ENCODE peak calls at places on chromosomes 4 and X, in four cellular contexts. One of them, this sample, is unnamed.

GRCh38 chrX:17788439-17788838 is 51.1 kb downstream of the SCML1 start:
- DNase-seq in HCT116: peak; percentile 10
- DNase-seq in upper lobe of left lung: no peak
- DNase-seq in HepG2: peak; percentile 5
- DNase-seq in this sample: peak; percentile 54

GRCh38 chr4:60805500-60806313 is 394.4 kb upstream of the ADGRL3 start:
- DNase-seq in HCT116: no peak
- DNase-seq in upper lobe of left lung: no peak
- DNase-seq in HepG2: peak; percentile 32
- DNase-seq in this sample: no peak

GRCh38 chr4:1567519-1567807 is 116.7 kb downstream of the FAM53A start:
- DNase-seq in HCT116: no peak
- DNase-seq in upper lobe of left lung: no peak
- DNase-seq in HepG2: no peak
- DNase-seq in this sample: no peak

GRCh38 chr4:53189011-53189410 is 176.8 kb downstream of the SCFD2 start:
- DNase-seq in HCT116: no peak
- DNase-seq in upper lobe of left lung: no peak
- DNase-seq in HepG2: no peak
- DNase-seq in this sample: no peak

GRCh38 chrX:99397879-99398278 is 1012.2 kb downstream of the PCDH19 start:
- DNase-seq in HCT116: no peak
- DNase-seq in upper lobe of left lung: no peak
- DNase-seq in HepG2: no peak
- DNase-seq in this sample: no peak

GRCh38 chr4:149145803-149146202 is 669.8 kb downstream of the IQCM start:
- DNase-seq in HCT116: no peak
- DNase-seq in upper lobe of left lung: no peak
- DNase-seq in HepG2: no peak
- DNase-seq in this sample: no peak

GRCh38 chr4:106585920-106586349 is 217.4 kb upstream of the GIMD1 start:
- DNase-seq in HCT116: no peak
- DNase-seq in upper lobe of left lung: no peak
- DNase-seq in HepG2: no peak
- DNase-seq in this sample: no peak

GRCh38 chr4:88857588-88857987 is 160.0 kb upstream of the NAP1L5 start:
- DNase-seq in HCT116: no peak
- DNase-seq in upper lobe of left lung: no peak
- DNase-seq in HepG2: no peak
- DNase-seq in this sample: no peak

GRCh38 chr4:142088906-142089305 is 452.5 kb downstream of the IL15 start:
- DNase-seq in HCT116: no peak
- DNase-seq in upper lobe of left lung: no peak
- DNase-seq in HepG2: no peak
- DNase-seq in this sample: no peak

GRCh38 chr4:95289028-95289634 is 259.6 kb downstream of the UNC5C start:
- DNase-seq in HCT116: no peak
- DNase-seq in upper lobe of left lung: no peak
- DNase-seq in HepG2: no peak
- DNase-seq in this sample: no peak

GRCh38 chrX:15790766-15791380 is 589 bp downstream of the ZRSR2 start:
- DNase-seq in HCT116: no peak
- DNase-seq in upper lobe of left lung: no peak
- DNase-seq in HepG2: no peak
- DNase-seq in this sample: no peak

GRCh38 chrX:57406149-57406548 is 119.6 kb downstream of the FAAH2 start:
- DNase-seq in HCT116: no peak
- DNase-seq in upper lobe of left lung: no peak
- DNase-seq in HepG2: no peak
- DNase-seq in this sample: no peak

GRCh38 chr4:123813901-123814300 is 417.3 kb downstream of the SPRY1 start:
- DNase-seq in HCT116: no peak
- DNase-seq in upper lobe of left lung: no peak
- DNase-seq in HepG2: no peak
- DNase-seq in this sample: no peak

GRCh38 chr4:7424553-7425111 is 10.1 kb downstream of the PSAPL1 start:
- DNase-seq in HCT116: no peak
- DNase-seq in upper lobe of left lung: no peak
- DNase-seq in HepG2: no peak
- DNase-seq in this sample: peak; percentile 44

GRCh38 chrX:109992203-109992602 is 10.7 kb upstream of the TMEM164 start:
- DNase-seq in HCT116: no peak
- DNase-seq in upper lobe of left lung: no peak
- DNase-seq in HepG2: no peak
- DNase-seq in this sample: no peak

GRCh38 chr4:76804060-76804459 is 93.9 kb downstream of the SOWAHB start:
- DNase-seq in HCT116: no peak
- DNase-seq in upper lobe of left lung: no peak
- DNase-seq in HepG2: no peak
- DNase-seq in this sample: no peak

GRCh38 chrX:153336128-153336894 is 2.4 kb downstream of the ZNF275 start:
- DNase-seq in HCT116: no peak
- DNase-seq in upper lobe of left lung: no peak
- DNase-seq in HepG2: no peak
- DNase-seq in this sample: no peak

GRCh38 chr4:83516042-83516772 is 19.7 kb upstream of the GPAT3 start:
- DNase-seq in HCT116: no peak
- DNase-seq in upper lobe of left lung: no peak
- DNase-seq in HepG2: no peak
- DNase-seq in this sample: no peak

GRCh38 chrX:87663421-87663820 is 145.8 kb downstream of the KLHL4 start:
- DNase-seq in HCT116: no peak
- DNase-seq in upper lobe of left lung: no peak
- DNase-seq in HepG2: no peak
- DNase-seq in this sample: no peak

GRCh38 chrX:56798866-56799864 is 70.1 kb downstream of the NBDY start:
- DNase-seq in HCT116: no peak
- DNase-seq in upper lobe of left lung: no peak
- DNase-seq in HepG2: peak; percentile 10
- DNase-seq in this sample: no peak

GRCh38 chrX:29419774-29420553 is 795.4 kb upstream of the MAGEB2 start:
- DNase-seq in HCT116: peak; percentile 21
- DNase-seq in upper lobe of left lung: no peak
- DNase-seq in HepG2: no peak
- DNase-seq in this sample: no peak

GRCh38 chr4:13541720-13542576 is 2.4 kb downstream of the NKX3-2 start:
- DNase-seq in HCT116: no peak
- DNase-seq in upper lobe of left lung: peak; percentile 85
- DNase-seq in HepG2: no peak
- DNase-seq in this sample: no peak

GRCh38 chr4:119314356-119314755 is 7.6 kb downstream of the FABP2 start:
- DNase-seq in HCT116: no peak
- DNase-seq in upper lobe of left lung: no peak
- DNase-seq in HepG2: peak; percentile 41
- DNase-seq in this sample: no peak

GRCh38 chr4:142126890-142127497 is 490.6 kb downstream of the IL15 start:
- DNase-seq in HCT116: peak; percentile 66
- DNase-seq in upper lobe of left lung: no peak
- DNase-seq in HepG2: peak; percentile 31
- DNase-seq in this sample: peak; percentile 32

GRCh38 chr4:67680568-67681222 is 20.3 kb downstream of the UBA6 start:
- DNase-seq in HCT116: no peak
- DNase-seq in upper lobe of left lung: no peak
- DNase-seq in HepG2: peak; percentile 23
- DNase-seq in this sample: no peak

GRCh38 chrX:1477801-1478458 is 25.2 kb upstream of the ASMTL start:
- DNase-seq in HCT116: no peak
- DNase-seq in upper lobe of left lung: no peak
- DNase-seq in HepG2: no peak
- DNase-seq in this sample: no peak

GRCh38 chr4:152709675-152710438 is 30.1 kb upstream of the TMEM154 start:
- DNase-seq in HCT116: no peak
- DNase-seq in upper lobe of left lung: no peak
- DNase-seq in HepG2: no peak
- DNase-seq in this sample: no peak

GRCh38 chr4:82797048-82797590 is 1.5 kb downstream of the SCD5 start:
- DNase-seq in HCT116: no peak
- DNase-seq in upper lobe of left lung: no peak
- DNase-seq in HepG2: no peak
- DNase-seq in this sample: no peak

GRCh38 chrX:47447607-47448006 is 35.4 kb downstream of the ZNF41 start:
- DNase-seq in HCT116: no peak
- DNase-seq in upper lobe of left lung: no peak
- DNase-seq in HepG2: no peak
- DNase-seq in this sample: no peak

GRCh38 chrX:65536291-65536690 is 1.7 kb upstream of the LAS1L start:
- DNase-seq in HCT116: no peak
- DNase-seq in upper lobe of left lung: no peak
- DNase-seq in HepG2: no peak
- DNase-seq in this sample: no peak

GRCh38 chrX:65532016-65532415 is 2.6 kb downstream of the LAS1L start:
- DNase-seq in HCT116: no peak
- DNase-seq in upper lobe of left lung: no peak
- DNase-seq in HepG2: no peak
- DNase-seq in this sample: no peak

GRCh38 chrX:65537229-65537628 is 2.6 kb upstream of the LAS1L start:
- DNase-seq in HCT116: no peak
- DNase-seq in upper lobe of left lung: no peak
- DNase-seq in HepG2: no peak
- DNase-seq in this sample: no peak

GRCh38 chrX:65528705-65529340 is 5.8 kb downstream of the LAS1L start:
- DNase-seq in HCT116: no peak
- DNase-seq in upper lobe of left lung: no peak
- DNase-seq in HepG2: no peak
- DNase-seq in this sample: no peak

DNA sequence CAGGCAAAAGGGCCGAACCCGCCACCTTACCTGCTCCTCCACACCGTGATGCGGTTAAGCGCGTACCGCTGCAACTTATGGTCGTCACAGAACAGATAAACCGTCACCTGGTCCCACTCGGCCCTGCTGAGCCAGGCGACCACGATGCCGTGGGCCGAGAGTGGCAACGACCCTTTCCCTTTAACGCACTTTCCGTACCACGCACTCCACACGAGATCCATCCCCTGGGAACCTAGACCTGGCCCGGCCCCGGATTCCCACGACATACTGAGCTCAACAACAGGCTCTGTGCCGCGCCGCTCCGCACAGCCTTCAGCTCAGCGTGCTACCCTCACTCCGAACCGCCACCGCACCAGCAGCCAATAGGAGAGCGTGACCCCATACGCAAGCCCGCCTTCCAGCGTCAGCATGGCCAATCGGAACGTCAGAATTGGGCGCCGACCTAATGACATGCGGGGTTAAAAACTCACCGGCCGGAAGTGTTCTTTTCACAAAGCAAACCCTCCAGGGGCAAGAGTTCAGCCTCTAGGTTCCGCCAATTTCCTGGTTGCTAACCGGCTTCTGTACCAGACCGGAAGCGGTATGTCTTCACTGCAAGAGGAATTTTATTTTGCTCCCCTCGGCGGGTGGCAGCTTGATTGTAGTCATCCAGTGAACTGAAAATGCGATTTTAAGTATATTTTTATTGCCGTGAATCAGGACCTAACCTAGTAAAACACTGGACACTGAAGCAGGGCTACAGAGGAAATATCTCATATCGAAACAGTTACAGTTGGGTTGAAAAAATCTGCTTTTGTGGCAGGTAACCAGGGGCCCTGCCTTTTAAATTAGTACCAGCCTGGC is at the start of gene LAS1L:
- DNase-seq in HCT116: peak; percentile 90
- DNase-seq in upper lobe of left lung: peak; percentile 89
- DNase-seq in HepG2: peak; percentile 89
- DNase-seq in this sample: peak; percentile 89
- TF ChIP-seq POLR2A in HCT116: no peak
- TF ChIP-seq POLR2A in upper lobe of left lung: no peak
- TF ChIP-seq POLR2A in HepG2: peak; percentile 72
- TF ChIP-seq POLR2A in this sample: peak; percentile 45

GRCh38 chr4:110309686-110310085 is 111.3 kb upstream of the ELOVL6 start:
- DNase-seq in HCT116: no peak
- DNase-seq in upper lobe of left lung: no peak
- DNase-seq in HepG2: no peak
- DNase-seq in this sample: no peak
- TF ChIP-seq POLR2AphosphoS5 in HCT116: no peak
- TF ChIP-seq POLR2AphosphoS5 in upper lobe of left lung: no peak
- TF ChIP-seq POLR2AphosphoS5 in HepG2: no peak
- TF ChIP-seq POLR2AphosphoS5 in this sample: no peak

DNA sequence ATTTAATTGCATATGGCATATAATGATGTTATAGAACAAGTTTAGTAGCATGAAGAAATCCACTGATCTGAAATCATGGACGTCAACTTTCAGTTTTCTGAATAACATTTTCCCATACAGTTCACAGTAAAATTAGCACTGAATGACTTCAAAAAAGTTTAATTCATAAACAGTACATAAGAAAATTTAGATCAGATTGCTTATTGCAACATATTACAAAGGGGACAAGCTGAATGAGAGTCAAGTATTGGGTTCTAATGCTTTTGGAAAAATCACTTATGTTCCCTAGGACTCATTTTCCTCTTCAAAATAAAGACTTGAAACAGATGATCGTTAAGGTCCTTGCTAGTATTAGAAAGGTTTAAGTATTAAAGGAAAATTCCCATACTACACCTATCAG is 898.3 kb upstream of the INTU start:
- DNase-seq in HCT116: no peak
- DNase-seq in upper lobe of left lung: no peak
- DNase-seq in HepG2: no peak
- DNase-seq in this sample: no peak
- H3K27ac ChIP-seq in HCT116: no peak overlapping the region
- H3K27ac ChIP-seq in upper lobe of left lung: no peak overlapping the region
- H3K27ac ChIP-seq in HepG2: no peak overlapping the region
- H3K27ac ChIP-seq in this sample: no peak overlapping the region

DNA sequence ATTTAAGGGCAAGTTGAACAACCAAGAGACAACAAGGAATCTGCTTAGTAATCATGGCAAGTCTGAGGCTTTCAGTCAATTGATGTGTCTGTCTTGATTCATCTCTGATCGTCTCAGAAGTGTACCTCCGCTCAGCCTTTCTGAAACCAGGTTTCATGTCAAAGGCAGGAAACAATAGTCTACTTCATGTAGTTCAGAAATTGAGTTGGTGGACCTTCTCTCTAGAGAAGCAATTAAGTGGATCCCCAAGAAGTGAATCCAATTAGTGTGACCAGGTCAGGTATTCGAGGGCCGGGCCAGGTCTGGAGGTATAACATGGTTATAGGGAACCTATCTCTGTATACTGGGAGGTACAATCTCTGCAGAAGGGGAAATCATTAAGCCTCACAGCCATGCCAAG is 31.9 kb downstream of the DAPP1 start:
- DNase-seq in HCT116: no peak
- DNase-seq in upper lobe of left lung: no peak
- DNase-seq in HepG2: no peak
- DNase-seq in this sample: no peak
- TF ChIP-seq POLR2A in HCT116: no peak
- TF ChIP-seq POLR2A in upper lobe of left lung: no peak
- TF ChIP-seq POLR2A in HepG2: no peak
- TF ChIP-seq POLR2A in this sample: no peak

GRCh38 chr4:98626350-98626749 is 32.1 kb downstream of the TSPAN5 start:
- DNase-seq in HCT116: peak; percentile 92
- DNase-seq in upper lobe of left lung: peak; percentile 29
- DNase-seq in HepG2: no peak
- DNase-seq in this sample: no peak
- TF ChIP-seq POLR2AphosphoS5 in HCT116: peak; percentile 70
- TF ChIP-seq POLR2AphosphoS5 in upper lobe of left lung: no peak
- TF ChIP-seq POLR2AphosphoS5 in HepG2: no peak
- TF ChIP-seq POLR2AphosphoS5 in this sample: no peak

GRCh38 chr4:85496146-85496849 is 21.3 kb downstream of the ARHGAP24 start:
- DNase-seq in HCT116: no peak
- DNase-seq in upper lobe of left lung: no peak
- DNase-seq in HepG2: no peak
- DNase-seq in this sample: no peak
- H3K27ac ChIP-seq in HCT116: no peak overlapping the region
- H3K27ac ChIP-seq in upper lobe of left lung: no peak overlapping the region
- H3K27ac ChIP-seq in HepG2: no peak overlapping the region
- H3K27ac ChIP-seq in this sample: peak overlapping the region; percentile 26

This sample was measured in breast epithelium.